ENCODE peak calls at places on chromosomes 3 and 15, in seven cellular contexts. P is uterus, N is LoVo, B is left ventricle myocardium inferior, I is tibial artery, W is AG20443, V is nephron progenitor cell. C is an unnamed sample.

GRCh38 chr3:135348698-135349097 is 553.6 kb downstream of the EPHB1 start:
- DNase-seq in N (no peak), P (no peak), B (no peak), W (no peak), I (no peak), V (no peak), C (no peak)

GRCh38 chr15:79283252-79284048 is 928 bp downstream of the ANKRD34C start:
- DNase-seq in B (peak), P (no peak), V (peak), I (no peak), W (peak), N (no peak), C (no peak)

GRCh38 chr3:109413049-109413448 is 75.7 kb upstream of the DPPA4 start:
- DNase-seq in W (no peak), N (no peak), V (no peak), P (no peak), I (no peak), B (no peak), C (no peak)

GRCh38 chr3:163582967-163583366 is 1495.3 kb downstream of the SI start:
- DNase-seq in B (no peak), I (no peak), W (no peak), V (no peak), P (no peak), N (no peak), C (no peak)

GRCh38 chr3:52171577-52172261 is 17.5 kb upstream of the POC1A start:
- DNase-seq in V (no peak), B (no peak), I (no peak), N (peak), P (no peak), W (peak), C (no peak)

GRCh38 chr15:100463515-100463914 is 65.2 kb downstream of the CERS3 start:
- DNase-seq in P (no peak), B (no peak), V (no peak), W (no peak), I (no peak), N (peak), C (no peak)

GRCh38 chr15:64348455-64348854 is 7.5 kb downstream of the CSNK1G1 start:
- DNase-seq in W (no peak), I (no peak), N (no peak), P (no peak), B (no peak), V (no peak), C (no peak)

GRCh38 chr3:62134061-62134496 is 239.3 kb downstream of the FEZF2 start:
- DNase-seq in W (peak), P (no peak), V (no peak), I (peak), N (peak), B (peak), C (no peak)

GRCh38 chr3:119601154-119601553 is 3.5 kb downstream of the PLA1A start:
- DNase-seq in V (no peak), N (no peak), P (no peak), I (no peak), W (no peak), B (no peak), C (no peak)

GRCh38 chr3:57856675-57857074 is 100.6 kb downstream of the SLMAP start:
- DNase-seq in I (no peak), W (no peak), V (no peak), B (no peak), P (no peak), N (no peak), C (no peak)

GRCh38 chr3:184564685-184565385 is 3.2 kb downstream of the EPHB3 start:
- DNase-seq in N (no peak), W (no peak), B (no peak), I (no peak), P (no peak), V (no peak), C (no peak)

GRCh38 chr3:157447026-157447694 is 10.5 kb downstream of the PTX3 start:
- DNase-seq in N (no peak), V (no peak), I (no peak), P (no peak), B (no peak), W (peak), C (no peak)

GRCh38 chr3:8992854-8993253 is 29.6 kb upstream of the RAD18 start:
- DNase-seq in P (no peak), B (no peak), N (no peak), W (no peak), V (no peak), I (no peak), C (peak)

GRCh38 chr3:94405258-94406035 is 342.6 kb downstream of the NSUN3 start:
- DNase-seq in N (no peak), B (no peak), P (no peak), V (no peak), I (no peak), W (no peak), C (no peak)

GRCh38 chr3:161274691-161275298 is 53.7 kb downstream of the NMD3 start:
- DNase-seq in W (peak), P (no peak), I (no peak), V (peak), N (peak), B (no peak), C (no peak)

GRCh38 chr15:77421370-77421700 is 647 bp downstream of the HMG20A start:
- DNase-seq in W (no peak), I (no peak), V (no peak), B (no peak), N (peak), P (no peak), C (no peak)

GRCh38 chr3:46312996-46313395 is 40.9 kb upstream of the CCR2 start:
- DNase-seq in V (no peak), W (no peak), N (no peak), P (no peak), B (no peak), I (peak), C (peak)

GRCh38 chr3:184726497-184726896 is 14.6 kb upstream of the MAGEF1 start:
- DNase-seq in B (no peak), I (no peak), W (no peak), N (no peak), P (no peak), V (no peak), C (no peak)

GRCh38 chr15:65790692-65791334 is 1.3 kb downstream of the DENND4A start:
- DNase-seq in W (no peak), I (no peak), B (no peak), N (no peak), V (no peak), P (no peak), C (no peak)